ENCODE peak calls at places on chromosome 15, in six cellular contexts. Z is Panc1, B is HepG2, P is transverse colon, V is prostate gland, J is endothelial cell of umbilical vein. Q is an unnamed sample.

GRCh38 chr15:48643776-48644497 is 1.6 kb downstream of the FBN1 start:
- DNase-seq in P (no peak), B (no peak), J (peak), Z (no peak), V (no peak), Q (no peak)

GRCh38 chr15:79209690-79210089 is 72.8 kb upstream of the ANKRD34C start:
- DNase-seq in Z (no peak), J (no peak), P (no peak), B (no peak), V (no peak), Q (no peak)

GRCh38 chr15:58484794-58485600 is 53.2 kb downstream of the LIPC start:
- DNase-seq in P (peak), Z (no peak), J (no peak), V (no peak), B (no peak), Q (no peak)

GRCh38 chr15:33243869-33244268 is 49.4 kb upstream of the FMN1 start:
- DNase-seq in V (no peak), P (no peak), B (peak), J (peak), Z (no peak), Q (no peak)

GRCh38 chr15:63940956-63941620 is 105.2 kb downstream of the DAPK2 start:
- DNase-seq in Z (no peak), J (peak), V (no peak), P (no peak), B (no peak), Q (peak)

GRCh38 chr15:82186748-82187415 is 75.7 kb downstream of the EFL1 start:
- DNase-seq in J (no peak), V (no peak), B (no peak), Z (no peak), P (no peak), Q (no peak)

GRCh38 chr15:32888221-32888761 is 170.5 kb downstream of the GREM1 start:
- DNase-seq in J (no peak), V (no peak), Z (no peak), B (no peak), P (no peak), Q (no peak)

GRCh38 chr15:57635300-57635944 is 43.7 kb downstream of the MYZAP start:
- DNase-seq in Z (no peak), B (no peak), J (peak), P (peak), V (peak), Q (no peak)

GRCh38 chr15:42704492-42704926 is 32.4 kb downstream of the CDAN1 start:
- DNase-seq in Z (peak), P (peak), B (peak), J (peak), V (peak), Q (peak)

GRCh38 chr15:72902245-72902928 is 118.8 kb upstream of the ADPGK start:
- DNase-seq in P (peak), Z (no peak), V (peak), B (no peak), J (no peak), Q (no peak)

GRCh38 chr15:100429116-100429728 is 87.4 kb upstream of the ADAMTS17 start:
- DNase-seq in V (no peak), P (no peak), Z (no peak), J (no peak), B (no peak), Q (no peak)

GRCh38 chr15:58260911-58261267 is 122.7 kb downstream of the AQP9 start:
- DNase-seq in Z (no peak), P (no peak), V (no peak), J (no peak), B (no peak), Q (no peak)

GRCh38 chr15:38414351-38414750 is 39.6 kb upstream of the FAM98B start:
- DNase-seq in V (no peak), Z (peak), B (peak), P (peak), J (peak), Q (no peak)

GRCh38 chr15:29819979-29820801 is 2.1 kb downstream of the TJP1 start:
- DNase-seq in P (no peak), V (no peak), J (peak), Z (no peak), B (no peak), Q (no peak)

GRCh38 chr15:63348392-63348791 is 33.3 kb downstream of the CA12 start:
- DNase-seq in V (peak), B (no peak), J (peak), Z (no peak), P (peak), Q (no peak)

GRCh38 chr15:92226020-92226612 is 167.6 kb upstream of the ST8SIA2 start:
- DNase-seq in J (no peak), P (no peak), V (no peak), B (peak), Z (no peak), Q (no peak)

GRCh38 chr15:85748729-85749128 is 46.0 kb downstream of the KLHL25 start:
- DNase-seq in B (no peak), V (no peak), J (no peak), Z (no peak), P (no peak), Q (no peak)

GRCh38 chr15:59965741-59966140 is 38.4 kb upstream of the FOXB1 start:
- DNase-seq in J (no peak), V (no peak), Z (no peak), B (no peak), P (no peak), Q (no peak)

GRCh38 chr15:25596644-25597562 is 158.1 kb upstream of the UBE3A start:
- DNase-seq in J (no peak), B (no peak), Z (no peak), V (no peak), P (no peak), Q (no peak)

GRCh38 chr15:60374628-60375081 is 23.1 kb downstream of the ANXA2 start:
- DNase-seq in B (peak), P (no peak), J (peak), V (peak), Z (peak), Q (peak)

GRCh38 chr15:63626955-63627354 is 29.8 kb downstream of the FBXL22 start:
- DNase-seq in B (no peak), V (no peak), Z (no peak), J (no peak), P (no peak), Q (no peak)

GRCh38 chr15:29699791-29700190 is 122.5 kb downstream of the TJP1 start:
- DNase-seq in V (no peak), P (no peak), J (no peak), Z (no peak), B (no peak), Q (no peak)

GRCh38 chr15:51497806-51498205 is 124.8 kb downstream of the DMXL2 start:
- DNase-seq in Z (no peak), J (no peak), B (no peak), V (no peak), P (no peak), Q (no peak)

GRCh38 chr15:28895566-28895965 is 9.8 kb downstream of the APBA2 start:
- DNase-seq in P (no peak), J (no peak), B (no peak), V (no peak), Z (no peak), Q (no peak)

GRCh38 chr15:99264125-99264524 is 12.8 kb downstream of the LRRC28 start:
- DNase-seq in P (no peak), Z (no peak), J (no peak), V (no peak), B (no peak), Q (no peak)

GRCh38 chr15:34616613-34617012 is 33.2 kb upstream of the GOLGA8B start:
- DNase-seq in P (no peak), V (no peak), B (peak), J (peak), Z (no peak), Q (no peak)

GRCh38 chr15:69451951-69452701 is 492 bp upstream of the RPLP1 start:
- DNase-seq in V (no peak), J (no peak), B (peak), Z (no peak), P (no peak), Q (no peak)

GRCh38 chr15:40045572-40046217 is 6.7 kb upstream of the SRP14 start:
- DNase-seq in Z (no peak), B (no peak), P (peak), V (no peak), J (no peak), Q (peak)
- H3K4me3 ChIP-seq in Z (peak), B (no peak), P (no peak), V (no peak), J (no peak), Q (no peak)

DNA sequence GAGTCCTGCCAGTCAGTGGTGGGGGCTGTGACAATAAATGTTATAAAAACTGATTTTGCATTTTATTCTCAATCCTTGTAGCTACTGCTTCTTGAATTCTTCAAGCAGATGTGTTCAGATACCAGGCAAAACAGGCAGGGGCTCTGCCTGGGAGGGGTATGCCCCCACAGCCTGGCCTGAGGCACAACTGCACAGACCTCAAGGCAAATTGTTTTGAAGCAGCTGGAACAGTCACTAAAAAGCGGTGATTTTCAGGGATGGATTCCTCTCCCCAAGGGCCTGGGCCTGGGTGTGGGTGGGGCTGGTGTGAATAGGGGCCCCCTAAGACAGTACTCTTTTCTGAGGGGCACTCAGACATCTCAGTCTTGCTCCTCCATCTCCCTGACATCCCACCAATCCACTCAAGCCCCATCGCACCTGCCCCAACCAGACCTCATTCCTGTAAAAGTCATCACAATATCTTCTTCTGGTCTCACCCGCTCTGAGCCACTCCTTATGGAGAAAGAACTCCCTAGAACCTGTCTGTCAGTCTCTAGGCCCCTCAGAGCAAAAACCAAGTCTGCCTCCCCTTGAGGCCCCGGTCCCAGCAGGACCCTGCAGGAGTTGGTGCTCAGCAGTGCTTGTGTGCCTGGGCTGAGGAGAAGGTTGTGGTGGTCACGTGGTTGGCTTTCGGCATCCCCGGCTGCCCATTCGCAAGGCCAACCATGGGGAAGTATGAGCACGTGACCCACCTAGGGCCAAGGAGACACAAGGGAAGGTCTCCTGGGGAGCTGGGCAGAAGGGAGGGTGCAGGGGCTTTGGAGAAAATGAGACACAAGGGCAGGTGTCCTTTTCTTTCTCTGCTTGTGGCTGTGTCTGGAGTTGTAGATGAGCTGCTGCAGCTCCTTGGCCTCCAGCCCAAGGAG is 2.9 kb upstream of the PSTPIP1 start:
- DNase-seq in B (no peak), P (peak), Z (no peak), V (no peak), J (no peak), Q (no peak)
- TF ChIP-seq POLR2AphosphoS5 in B (no peak), P (no peak), Z (no peak), V (no peak), J (no peak), Q (no peak)

GRCh38 chr15:90178468-90179435 is 22.4 kb upstream of the SEMA4B start:
- DNase-seq in P (no peak), B (no peak), J (no peak), Z (no peak), V (no peak), Q (no peak)
- H3K4me3 ChIP-seq in P (no peak), B (no peak), J (no peak), Z (no peak), V (no peak), Q (no peak)

GRCh38 chr15:67135494-67135893 is 70.1 kb downstream of the SMAD3 start:
- DNase-seq in V (no peak), B (peak), J (peak), Z (no peak), P (no peak), Q (no peak)
- TF ChIP-seq POLR2AphosphoS5 in V (peak), B (no peak), J (peak), Z (no peak), P (peak), Q (peak)

DNA sequence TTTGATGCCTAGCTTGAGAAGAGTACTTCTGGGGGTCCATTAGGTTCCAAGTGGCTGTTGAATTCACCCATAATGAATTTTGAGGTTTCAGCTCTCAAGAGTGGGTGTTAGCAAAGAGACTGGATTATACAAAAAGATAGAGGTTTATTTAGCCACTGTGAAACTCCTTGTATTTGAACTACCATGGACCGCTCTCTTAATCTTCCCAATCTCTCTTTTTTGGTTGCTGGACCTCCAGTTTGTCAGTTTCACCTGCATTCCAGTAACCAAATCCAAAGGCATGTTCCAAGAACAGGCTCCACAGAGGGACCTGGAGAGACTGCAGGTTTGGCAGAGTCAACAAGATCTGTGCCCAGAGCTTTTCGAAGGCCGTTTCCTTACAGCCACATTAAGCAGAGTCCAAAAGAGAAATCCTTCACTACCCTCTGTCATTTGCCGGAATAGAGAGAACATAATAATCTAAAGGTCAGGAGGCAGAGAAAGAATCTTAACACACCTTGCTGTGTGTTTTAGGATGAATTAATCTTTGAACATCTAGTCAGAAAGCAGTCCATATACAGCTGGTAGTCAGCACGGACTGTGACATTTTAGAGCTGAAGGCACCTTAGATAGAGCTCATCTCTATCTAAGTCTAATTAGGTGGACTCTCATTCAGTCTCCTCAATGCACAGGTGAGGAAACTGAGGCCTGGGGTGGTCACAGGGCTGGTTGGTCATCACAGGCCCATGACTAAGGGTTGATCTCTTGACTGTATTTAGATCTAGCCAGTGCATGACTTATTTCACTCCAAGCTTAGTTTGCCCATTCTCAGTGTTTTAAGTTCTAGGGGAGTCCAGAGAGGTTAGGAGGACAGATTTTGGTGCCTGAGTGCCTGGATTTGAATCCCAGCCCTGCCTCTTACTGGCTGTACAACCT is 1.3 kb downstream of the ABHD2 start:
- DNase-seq in Z (no peak), B (no peak), P (no peak), V (no peak), J (no peak), Q (no peak)
- H3K4me3 ChIP-seq in Z (peak), B (peak), P (peak), V (peak), J (no peak), Q (peak)

GRCh38 chr15:74400915-74401757 is 32.6 kb downstream of the SEMA7A start:
- DNase-seq in P (no peak), B (no peak), Z (no peak), J (no peak), V (no peak), Q (no peak)
- TF ChIP-seq POLR2AphosphoS5 in P (no peak), B (no peak), Z (no peak), J (no peak), V (no peak), Q (no peak)

DNA sequence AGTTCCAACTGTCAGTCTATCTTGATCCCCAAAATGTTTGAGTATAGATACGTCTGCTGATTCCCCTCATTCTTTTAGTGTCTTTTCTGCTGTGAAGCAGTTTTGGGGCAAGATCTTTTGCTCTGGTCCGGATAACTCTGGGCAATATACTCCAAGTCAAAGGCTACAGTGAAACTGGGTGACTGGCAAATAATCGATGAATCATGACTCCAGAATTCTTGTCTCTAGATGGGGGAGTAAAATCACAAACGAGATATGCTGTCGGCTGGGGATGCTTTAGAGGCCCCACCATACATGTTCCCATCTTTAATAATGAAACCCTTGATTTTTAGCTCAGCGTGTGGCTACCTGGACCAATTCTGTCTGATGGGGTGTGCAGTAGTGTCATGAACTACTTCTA is 76.5 kb downstream of the KLF13 start:
- DNase-seq in Z (no peak), P (no peak), V (no peak), J (no peak), B (no peak), Q (no peak)
- H3K4me3 ChIP-seq in Z (no peak), P (no peak), V (no peak), J (no peak), B (no peak), Q (no peak)

GRCh38 chr15:83206971-83207621 is 527 bp downstream of the HDGFL3 start:
- DNase-seq in J (peak), B (no peak), P (peak), Z (no peak), V (peak), Q (no peak)

GRCh38 chr15:83208357-83208661 is 686 bp upstream of the HDGFL3 start:
- DNase-seq in B (no peak), V (no peak), Z (no peak), P (peak), J (no peak), Q (no peak)

GRCh38 chr15:83206387-83206970 is 1.1 kb downstream of the HDGFL3 start:
- DNase-seq in V (no peak), Z (no peak), B (no peak), J (no peak), P (no peak), Q (no peak)

GRCh38 chr15:83209333-83209732 is 1.7 kb upstream of the HDGFL3 start:
- DNase-seq in B (peak), V (no peak), P (no peak), J (no peak), Z (no peak), Q (no peak)

DNA sequence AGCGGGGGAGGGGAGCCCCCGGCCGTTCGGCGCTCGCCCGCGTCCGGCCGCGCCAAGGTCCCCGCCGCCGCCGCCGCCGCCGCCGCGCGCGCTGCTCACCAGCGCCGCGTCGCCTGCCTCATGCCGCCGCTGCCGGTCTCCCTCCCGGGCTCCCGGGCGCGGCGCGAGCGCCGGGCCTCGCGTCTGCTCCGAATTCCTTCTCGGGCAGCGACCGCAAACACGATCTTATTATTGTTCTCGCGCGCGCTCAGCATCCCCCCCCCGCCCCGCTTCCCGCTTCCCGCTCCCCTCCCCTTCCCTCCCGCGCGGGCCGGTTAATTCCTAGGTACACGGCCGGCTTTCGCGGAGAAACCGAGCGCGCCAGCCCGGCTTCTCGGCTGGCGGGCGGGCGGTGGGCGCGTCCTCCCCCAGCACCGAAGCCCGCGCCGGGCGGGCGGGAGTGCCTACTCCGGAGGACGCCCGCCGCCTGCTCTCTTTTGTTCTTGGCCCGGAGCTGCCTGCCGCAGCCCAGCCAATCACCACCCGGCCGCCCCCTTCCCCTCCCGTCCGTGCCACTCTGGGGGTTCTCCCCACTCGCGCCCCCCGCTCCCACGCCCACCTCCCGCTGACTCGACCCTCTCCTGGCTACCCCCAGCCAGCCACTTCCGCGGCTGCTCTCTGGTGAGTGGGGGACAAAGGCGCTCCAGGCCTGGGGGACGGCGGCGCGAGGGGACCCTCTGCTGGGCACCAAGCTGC is at the start of gene HDGFL3:
- DNase-seq in P (peak), Z (no peak), J (peak), B (no peak), V (peak), Q (no peak)
- TF ChIP-seq POLR2AphosphoS5 in P (no peak), Z (no peak), J (peak), B (no peak), V (no peak), Q (no peak)

DNA sequence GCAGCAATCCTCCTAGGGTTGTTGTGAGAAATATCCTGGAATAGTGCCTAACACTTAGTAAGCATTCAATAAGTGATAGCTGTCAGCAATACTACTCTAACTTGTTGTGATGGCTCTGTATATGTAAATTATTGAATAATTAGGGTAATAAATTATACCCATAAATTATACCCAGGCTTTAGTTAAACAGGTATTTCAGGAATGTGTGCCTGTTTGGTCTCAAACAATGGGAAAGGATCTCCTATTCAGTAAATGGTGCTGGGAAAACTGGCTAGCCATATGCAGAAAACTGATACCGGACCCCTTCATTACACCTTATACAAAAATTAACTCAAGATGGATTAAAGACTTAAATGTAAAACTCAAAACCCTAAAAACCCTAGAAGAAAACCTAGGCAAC is 14.8 kb upstream of the ARNT2 start:
- DNase-seq in B (no peak), J (no peak), Z (no peak), V (no peak), P (no peak), Q (no peak)
- H3K4me3 ChIP-seq in B (no peak), J (no peak), Z (no peak), V (no peak), P (no peak), Q (no peak)

Q was measured in vagina.